ENCODE peak calls at places on chromosome 7, in six cellular contexts. C, O, R, A, K and L are unnamed samples.

GRCh38 chr7:157464111-157464970 is 127.5 kb downstream of the DNAJB6 start:
- DNase-seq in O (no peak), R (no peak), A (no peak), C (no peak), K (no peak), L (no peak)

GRCh38 chr7:111071556-111071955 is 19.4 kb upstream of the LRRN3 start:
- DNase-seq in O (no peak), K (no peak), A (no peak), R (no peak), C (no peak), L (no peak)

GRCh38 chr7:106205621-106206222 is 79.1 kb downstream of the NAMPT start:
- DNase-seq in A (no peak), C (no peak), K (no peak), O (no peak), R (no peak), L (peak)

GRCh38 chr7:142933624-142934023 is at the start of gene TRPV5:
- DNase-seq in A (no peak), K (no peak), C (no peak), R (no peak), O (no peak), L (no peak)

GRCh38 chr7:18053177-18053928 is 25.7 kb upstream of the PRPS1L1 start:
- DNase-seq in K (no peak), O (no peak), C (no peak), R (no peak), A (no peak), L (no peak)

GRCh38 chr7:152076940-152077933 is 51.8 kb downstream of the GALNT11 start:
- DNase-seq in O (no peak), K (no peak), A (no peak), R (no peak), C (no peak), L (no peak)

GRCh38 chr7:128883622-128884549 is 21.2 kb downstream of the ATP6V1F start:
- DNase-seq in R (peak), K (peak), O (no peak), A (peak), C (peak), L (peak)

GRCh38 chr7:89103564-89103963 is 308.0 kb upstream of the TEX47 start:
- DNase-seq in R (no peak), A (no peak), O (no peak), C (no peak), K (no peak), L (no peak)

GRCh38 chr7:150520145-150520544 is 5.5 kb downstream of the GIMAP7 start:
- DNase-seq in K (no peak), R (no peak), A (no peak), O (no peak), C (no peak), L (no peak)

GRCh38 chr7:93476491-93477344 is 97.8 kb downstream of the CALCR start:
- DNase-seq in C (no peak), R (no peak), O (no peak), A (no peak), K (no peak), L (no peak)

GRCh38 chr7:105156731-105157130 is 142.7 kb downstream of the KMT2E start:
- DNase-seq in A (no peak), R (no peak), O (no peak), K (no peak), C (no peak), L (no peak)

GRCh38 chr7:151095123-151095797 is 9.0 kb downstream of the AGAP3 start:
- DNase-seq in C (no peak), O (no peak), K (no peak), A (no peak), R (no peak), L (no peak)

GRCh38 chr7:159143780-159144755 is 599 bp downstream of the VIPR2 start:
- DNase-seq in C (peak), A (no peak), R (no peak), K (peak), O (no peak), L (no peak)